ENCODE peak calls at places on chromosomes 6 and 20, in four cellular contexts. One of them, this sample, is unnamed. For H3K4me1, the result is how much of the 10 kb centered on the place peaks cover.

GRCh38 chr6:160137989-160138835 is 16.6 kb downstream of the SLC22A1 start:
- DNase-seq in OCI-LY7: peak
- DNase-seq in adrenal gland: peak
- DNase-seq in kidney: no peak
- DNase-seq in this sample: peak

GRCh38 chr6:156782691-156783320 is 5.6 kb downstream of the ARID1B start:
- DNase-seq in OCI-LY7: no peak
- DNase-seq in adrenal gland: no peak
- DNase-seq in kidney: no peak
- DNase-seq in this sample: no peak

GRCh38 chr6:83221302-83221701 is 28.1 kb downstream of the RWDD2A start:
- DNase-seq in OCI-LY7: no peak
- DNase-seq in adrenal gland: no peak
- DNase-seq in kidney: no peak
- DNase-seq in this sample: no peak

GRCh38 chr6:84432616-84433015 is 205.2 kb upstream of the CEP162 start:
- DNase-seq in OCI-LY7: no peak
- DNase-seq in adrenal gland: no peak
- DNase-seq in kidney: no peak
- DNase-seq in this sample: no peak

GRCh38 chr20:59250293-59250692 is 50.1 kb upstream of the EDN3 start:
- DNase-seq in OCI-LY7: no peak
- DNase-seq in adrenal gland: no peak
- DNase-seq in kidney: no peak
- DNase-seq in this sample: no peak

GRCh38 chr20:40470313-40471260 is 218.4 kb downstream of the MAFB start:
- DNase-seq in OCI-LY7: no peak
- DNase-seq in adrenal gland: no peak
- DNase-seq in kidney: no peak
- DNase-seq in this sample: peak

GRCh38 chr6:168452685-168453377 is 11.8 kb downstream of the SMOC2 start:
- DNase-seq in OCI-LY7: no peak
- DNase-seq in adrenal gland: no peak
- DNase-seq in kidney: peak
- DNase-seq in this sample: peak

GRCh38 chr6:140871911-140872310 is 1260.8 kb upstream of the GJE1 start:
- DNase-seq in OCI-LY7: no peak
- DNase-seq in adrenal gland: no peak
- DNase-seq in kidney: no peak
- DNase-seq in this sample: no peak

GRCh38 chr6:130933712-130934200 is 106.5 kb downstream of the SMLR1 start:
- DNase-seq in OCI-LY7: no peak
- DNase-seq in adrenal gland: no peak
- DNase-seq in kidney: no peak
- DNase-seq in this sample: peak

GRCh38 chr6:159726918-159727716 is at the start of gene WTAP:
- DNase-seq in OCI-LY7: peak
- DNase-seq in adrenal gland: peak
- DNase-seq in kidney: peak
- DNase-seq in this sample: peak

DNA sequence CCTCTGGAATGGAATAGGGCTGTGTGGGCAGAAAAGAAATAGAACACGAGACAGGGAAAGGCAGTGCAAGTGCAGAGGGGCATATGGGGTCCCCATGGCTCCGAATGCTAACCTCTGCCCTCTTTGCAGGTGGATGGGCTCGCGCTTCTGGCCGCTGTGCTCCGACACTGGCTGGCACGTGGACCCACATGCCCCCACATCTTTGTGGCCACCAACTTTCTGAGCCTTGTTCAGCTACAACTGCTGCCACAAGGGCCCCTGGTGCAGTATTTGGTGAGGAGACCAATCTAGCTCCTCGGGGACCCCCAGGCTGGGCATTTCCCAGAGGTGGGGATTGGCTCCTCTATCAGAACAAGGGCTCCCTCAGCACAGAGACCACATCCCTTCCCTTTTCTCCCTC is 1.1 kb upstream of the SAPCD1 start:
- DNase-seq in OCI-LY7: no peak
- DNase-seq in adrenal gland: no peak
- DNase-seq in kidney: peak
- DNase-seq in this sample: no peak
- TF ChIP-seq CTCF in OCI-LY7: no peak
- TF ChIP-seq CTCF in adrenal gland: no peak
- TF ChIP-seq CTCF in kidney: no peak
- TF ChIP-seq CTCF in this sample: no peak

DNA sequence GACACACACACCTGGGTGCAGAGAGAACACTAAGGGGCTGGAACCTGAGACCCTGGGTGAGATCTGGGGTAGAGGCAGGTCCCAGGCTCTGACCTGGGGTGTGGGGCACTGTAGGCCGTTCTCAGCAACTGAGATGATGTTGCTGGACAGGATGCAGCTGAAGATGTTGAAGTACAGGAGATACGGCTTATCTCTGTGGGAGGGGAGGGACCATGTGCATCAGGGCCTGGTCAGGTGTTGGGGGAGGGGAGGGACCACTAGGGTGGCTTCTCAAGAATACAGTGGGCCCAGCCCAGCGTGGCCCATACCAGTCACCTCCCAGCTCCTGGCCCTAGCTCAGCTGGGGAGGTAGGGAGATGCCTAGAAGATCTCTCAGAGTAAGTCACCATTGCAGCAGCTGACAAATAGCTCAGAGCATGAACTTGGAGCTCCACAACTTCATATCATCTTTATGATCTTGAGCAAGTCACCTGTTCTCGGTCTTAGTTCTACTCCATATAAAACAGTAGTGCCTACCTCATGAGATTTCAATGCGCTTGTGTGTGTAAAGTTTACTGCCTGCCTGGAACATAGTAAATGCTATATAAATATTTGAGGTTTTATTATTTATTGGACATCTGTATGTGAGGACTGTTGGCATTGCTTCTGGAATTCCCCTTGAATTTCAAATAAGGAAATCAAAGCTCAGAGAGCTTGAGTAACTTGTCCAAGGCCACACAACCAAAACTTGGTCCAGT is 3.8 kb downstream of the SLC44A4 start:
- DNase-seq in OCI-LY7: no peak
- DNase-seq in adrenal gland: no peak
- DNase-seq in kidney: no peak
- DNase-seq in this sample: no peak
- H3K4me1 ChIP-seq in OCI-LY7: under half
- H3K4me1 ChIP-seq in adrenal gland: under half
- H3K4me1 ChIP-seq in kidney: under half
- H3K4me1 ChIP-seq in this sample: under half

DNA sequence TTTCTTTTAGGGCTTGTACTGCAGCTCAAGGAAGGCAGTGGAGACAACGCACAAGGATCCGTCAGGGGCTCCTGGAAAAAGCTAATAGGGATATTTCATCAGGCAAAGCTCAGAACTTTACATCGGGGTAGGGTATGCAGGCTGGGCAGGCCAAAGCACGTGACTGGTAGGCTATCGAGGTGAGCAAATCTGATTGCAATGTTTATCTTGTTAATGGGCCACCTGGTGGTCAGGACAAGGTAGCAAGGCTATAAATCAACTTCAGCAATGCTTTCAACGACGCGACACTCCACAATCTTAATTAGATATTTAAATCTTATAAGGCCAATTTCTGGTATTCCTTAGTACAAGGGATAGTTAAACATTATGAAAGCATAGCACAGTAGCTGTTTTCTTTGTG is 1302.8 kb upstream of the EYS start:
- DNase-seq in OCI-LY7: peak
- DNase-seq in adrenal gland: no peak
- DNase-seq in kidney: no peak
- DNase-seq in this sample: no peak
- TF ChIP-seq CTCF in OCI-LY7: peak
- TF ChIP-seq CTCF in adrenal gland: no peak
- TF ChIP-seq CTCF in kidney: no peak
- TF ChIP-seq CTCF in this sample: no peak

DNA sequence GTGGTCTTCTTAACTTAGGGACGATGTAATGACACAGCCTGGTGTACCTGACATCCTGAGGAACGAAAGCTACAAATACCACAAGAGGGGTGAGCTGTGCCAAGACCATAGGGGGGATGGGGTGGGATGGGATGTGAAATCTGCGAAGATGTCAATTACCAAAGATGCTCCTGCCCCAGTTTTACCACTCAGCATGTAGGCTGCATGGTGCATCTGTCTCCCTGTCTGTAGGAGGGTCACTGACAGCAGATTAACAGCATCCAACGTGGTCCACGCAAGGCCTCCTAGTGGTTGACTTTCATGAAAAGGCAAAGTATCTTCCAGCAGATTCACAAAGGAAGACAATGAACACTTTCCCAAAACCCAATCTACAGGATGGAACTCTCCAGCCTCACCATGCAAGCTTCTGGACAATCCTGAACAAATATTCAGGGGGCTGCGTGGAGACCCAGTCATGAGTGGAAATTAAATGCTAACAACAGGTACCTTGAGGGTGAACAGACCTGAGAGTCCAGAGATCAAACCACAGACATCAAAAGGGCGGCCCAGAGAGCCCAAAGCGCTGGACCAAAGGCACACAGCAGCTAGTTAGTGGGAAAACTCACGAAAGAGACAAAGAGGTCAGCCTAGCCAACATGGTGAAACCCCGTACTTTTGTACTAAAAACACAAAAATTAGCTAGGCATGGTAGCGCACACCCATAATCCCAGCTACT is 44.4 kb downstream of the ZMYND8 start:
- DNase-seq in OCI-LY7: no peak
- DNase-seq in adrenal gland: no peak
- DNase-seq in kidney: no peak
- DNase-seq in this sample: peak
- H3K4me1 ChIP-seq in OCI-LY7: under half
- H3K4me1 ChIP-seq in adrenal gland: half or more
- H3K4me1 ChIP-seq in kidney: under half
- H3K4me1 ChIP-seq in this sample: under half

GRCh38 chr6:69914015-69914485 is 47.7 kb downstream of the COL19A1 start:
- DNase-seq in OCI-LY7: no peak
- DNase-seq in adrenal gland: no peak
- DNase-seq in kidney: no peak
- DNase-seq in this sample: no peak
- TF ChIP-seq CTCF in OCI-LY7: no peak
- TF ChIP-seq CTCF in adrenal gland: no peak
- TF ChIP-seq CTCF in kidney: no peak
- TF ChIP-seq CTCF in this sample: no peak

GRCh38 chr6:79470728-79471127 is 66.5 kb downstream of the LCA5 start:
- DNase-seq in OCI-LY7: no peak
- DNase-seq in adrenal gland: no peak
- DNase-seq in kidney: no peak
- DNase-seq in this sample: no peak
- H3K4me1 ChIP-seq in OCI-LY7: under half
- H3K4me1 ChIP-seq in adrenal gland: under half
- H3K4me1 ChIP-seq in kidney: under half
- H3K4me1 ChIP-seq in this sample: under half

DNA sequence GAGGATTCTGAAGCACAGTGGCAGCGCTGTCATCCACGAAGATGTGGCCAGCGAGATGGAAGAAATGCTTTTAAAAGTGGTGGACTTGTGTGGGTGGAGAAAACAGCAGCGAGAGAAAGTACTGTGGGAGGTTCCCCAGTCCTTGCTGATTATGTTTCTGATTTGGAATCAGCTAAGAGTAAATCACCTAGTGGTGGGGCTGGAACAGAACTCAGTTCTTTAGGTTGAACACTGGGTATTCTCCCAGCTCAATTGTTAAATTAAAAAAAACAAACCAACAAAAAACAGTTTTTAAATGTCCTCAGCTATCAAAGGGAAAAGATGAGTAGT is 515 bp upstream of the ZNF322 start:
- DNase-seq in OCI-LY7: peak
- DNase-seq in adrenal gland: no peak
- DNase-seq in kidney: no peak
- DNase-seq in this sample: no peak
- TF ChIP-seq CTCF in OCI-LY7: peak
- TF ChIP-seq CTCF in adrenal gland: peak
- TF ChIP-seq CTCF in kidney: no peak
- TF ChIP-seq CTCF in this sample: peak

GRCh38 chr20:62978559-62978938 is 26.0 kb downstream of the SLC17A9 start:
- DNase-seq in OCI-LY7: peak
- DNase-seq in adrenal gland: no peak
- DNase-seq in kidney: no peak
- DNase-seq in this sample: no peak

GRCh38 chr20:62975812-62976413 is 23.4 kb downstream of the SLC17A9 start:
- DNase-seq in OCI-LY7: no peak
- DNase-seq in adrenal gland: no peak
- DNase-seq in kidney: no peak
- DNase-seq in this sample: no peak

GRCh38 chr20:62979310-62979709 is 26.8 kb downstream of the SLC17A9 start:
- DNase-seq in OCI-LY7: peak
- DNase-seq in adrenal gland: no peak
- DNase-seq in kidney: no peak
- DNase-seq in this sample: no peak

GRCh38 chr20:62979876-62980373 is 26.8 kb downstream of the BHLHE23 start:
- DNase-seq in OCI-LY7: no peak
- DNase-seq in adrenal gland: no peak
- DNase-seq in kidney: no peak
- DNase-seq in this sample: no peak

DNA sequence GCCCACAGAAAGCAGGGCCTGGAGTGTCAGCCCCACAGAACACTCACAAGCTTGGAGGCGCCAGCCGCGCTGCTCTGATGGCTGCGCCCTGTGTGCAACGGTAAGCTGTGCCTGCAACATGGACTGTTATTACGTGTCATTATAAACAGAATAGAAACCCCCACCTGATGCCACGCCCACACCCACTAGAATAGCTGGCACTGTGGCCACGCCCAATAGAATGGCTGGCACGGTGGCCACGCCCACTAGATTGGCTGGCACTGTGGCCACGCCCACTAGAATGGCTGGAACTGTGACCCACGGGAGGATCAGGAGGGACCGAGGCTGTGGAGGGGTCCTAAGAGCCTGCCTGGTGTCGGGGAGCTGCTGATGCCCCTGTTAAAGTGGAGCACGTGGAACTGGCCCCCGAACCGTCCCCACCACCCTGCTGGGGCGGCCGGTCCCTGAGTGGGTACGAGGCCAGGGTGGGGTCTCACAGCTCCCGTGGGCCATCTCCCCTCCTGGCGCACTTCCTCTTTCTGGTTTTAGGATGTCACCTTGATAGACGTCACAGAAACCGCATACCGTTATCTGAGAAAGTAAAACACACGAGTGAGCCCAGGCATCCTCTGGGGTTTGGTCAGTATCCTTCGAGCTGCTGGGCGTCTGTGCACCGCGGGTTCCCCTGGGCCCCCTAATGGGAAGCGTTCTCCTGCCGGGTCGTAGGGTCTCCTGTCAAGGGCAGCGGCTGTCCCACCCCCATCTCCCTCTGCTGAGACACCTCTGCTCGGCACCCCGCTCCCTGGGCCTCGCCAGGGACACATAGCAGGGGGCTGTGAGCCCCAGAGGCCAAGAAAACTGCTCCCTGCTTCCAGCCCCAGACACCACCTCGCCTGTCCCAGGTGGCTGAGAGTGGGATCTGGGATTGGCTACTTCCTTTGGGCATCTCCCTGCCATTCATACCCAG is 25.4 kb downstream of the SLC17A9 start:
- DNase-seq in OCI-LY7: peak
- DNase-seq in adrenal gland: no peak
- DNase-seq in kidney: no peak
- DNase-seq in this sample: no peak
- H3K4me1 ChIP-seq in OCI-LY7: under half
- H3K4me1 ChIP-seq in adrenal gland: under half
- H3K4me1 ChIP-seq in kidney: under half
- H3K4me1 ChIP-seq in this sample: under half